ENCODE peak calls at places on chromosomes 16 and 17, in nine cellular contexts. One of them, this sample, is unnamed.
A peak's percentile ranks its signal among the peaks of the same experiment; 100 is the strongest.

GRCh38 chr17:73644145-73645049 is at the start of gene SDK2:
- DNase-seq in EL: no peak
- DNase-seq in stimulated activated naive B cell treated with anti-CD40 and anti-IgM and Interleukin-4, amounts not matched to agents 10 μg/mL and 1 μg/mL and 100 μg/mL, for 72 hours: no peak
- DNase-seq in mucosa of descending colon: no peak
- DNase-seq in ELF-1: peak; percentile 52
- DNase-seq in cardiac fibroblast: no peak
- DNase-seq in IMR-90: no peak
- DNase-seq in GM13977: peak; percentile 53
- DNase-seq in PC-3: no peak
- DNase-seq in this sample: no peak

GRCh38 chr17:76734080-76734840 is 2.9 kb downstream of the SRSF2 start:
- DNase-seq in cardiac fibroblast: peak; percentile 59
- DNase-seq in IMR-90: peak; percentile 49
- DNase-seq in ELF-1: no peak
- DNase-seq in mucosa of descending colon: no peak
- DNase-seq in EL: peak; percentile 41
- DNase-seq in GM13977: no peak
- DNase-seq in PC-3: no peak
- DNase-seq in stimulated activated naive B cell treated with anti-CD40 and anti-IgM and Interleukin-4, amounts not matched to agents 10 μg/mL and 1 μg/mL and 100 μg/mL, for 72 hours: no peak
- DNase-seq in this sample: no peak

GRCh38 chr16:27470567-27471431 is 68.8 kb downstream of the IL21R start:
- DNase-seq in stimulated activated naive B cell treated with anti-CD40 and anti-IgM and Interleukin-4, amounts not matched to agents 10 μg/mL and 1 μg/mL and 100 μg/mL, for 72 hours: no peak
- DNase-seq in GM13977: no peak
- DNase-seq in cardiac fibroblast: peak; percentile 86
- DNase-seq in IMR-90: peak; percentile 74
- DNase-seq in PC-3: no peak
- DNase-seq in mucosa of descending colon: peak; percentile 26
- DNase-seq in ELF-1: peak; percentile 36
- DNase-seq in EL: peak; percentile 82
- DNase-seq in this sample: no peak

GRCh38 chr16:82509636-82510035 is 117.1 kb upstream of the CDH13 start:
- DNase-seq in mucosa of descending colon: no peak
- DNase-seq in stimulated activated naive B cell treated with anti-CD40 and anti-IgM and Interleukin-4, amounts not matched to agents 10 μg/mL and 1 μg/mL and 100 μg/mL, for 72 hours: no peak
- DNase-seq in ELF-1: no peak
- DNase-seq in cardiac fibroblast: no peak
- DNase-seq in EL: no peak
- DNase-seq in PC-3: no peak
- DNase-seq in GM13977: no peak
- DNase-seq in IMR-90: no peak
- DNase-seq in this sample: no peak

GRCh38 chr17:79797492-79798295 is 817 bp upstream of the CBX8 start:
- DNase-seq in GM13977: peak; percentile 74
- DNase-seq in EL: no peak
- DNase-seq in mucosa of descending colon: no peak
- DNase-seq in ELF-1: no peak
- DNase-seq in stimulated activated naive B cell treated with anti-CD40 and anti-IgM and Interleukin-4, amounts not matched to agents 10 μg/mL and 1 μg/mL and 100 μg/mL, for 72 hours: no peak
- DNase-seq in PC-3: no peak
- DNase-seq in cardiac fibroblast: no peak
- DNase-seq in IMR-90: no peak
- DNase-seq in this sample: peak; percentile 50

GRCh38 chr17:61477204-61477834 is 25.1 kb downstream of the TBX4 start:
- DNase-seq in EL: no peak
- DNase-seq in GM13977: no peak
- DNase-seq in ELF-1: peak; percentile 75
- DNase-seq in PC-3: no peak
- DNase-seq in mucosa of descending colon: no peak
- DNase-seq in stimulated activated naive B cell treated with anti-CD40 and anti-IgM and Interleukin-4, amounts not matched to agents 10 μg/mL and 1 μg/mL and 100 μg/mL, for 72 hours: no peak
- DNase-seq in cardiac fibroblast: no peak
- DNase-seq in IMR-90: no peak
- DNase-seq in this sample: no peak

GRCh38 chr17:29728490-29728889 is 105.8 kb upstream of the CORO6 start:
- DNase-seq in ELF-1: no peak
- DNase-seq in cardiac fibroblast: no peak
- DNase-seq in stimulated activated naive B cell treated with anti-CD40 and anti-IgM and Interleukin-4, amounts not matched to agents 10 μg/mL and 1 μg/mL and 100 μg/mL, for 72 hours: no peak
- DNase-seq in GM13977: no peak
- DNase-seq in PC-3: no peak
- DNase-seq in mucosa of descending colon: no peak
- DNase-seq in EL: no peak
- DNase-seq in IMR-90: no peak
- DNase-seq in this sample: no peak

GRCh38 chr16:89732142-89732917 is 11.0 kb downstream of the ZNF276 start:
- DNase-seq in stimulated activated naive B cell treated with anti-CD40 and anti-IgM and Interleukin-4, amounts not matched to agents 10 μg/mL and 1 μg/mL and 100 μg/mL, for 72 hours: no peak
- DNase-seq in ELF-1: no peak
- DNase-seq in mucosa of descending colon: no peak
- DNase-seq in IMR-90: no peak
- DNase-seq in cardiac fibroblast: no peak
- DNase-seq in PC-3: no peak
- DNase-seq in EL: no peak
- DNase-seq in GM13977: no peak
- DNase-seq in this sample: no peak

GRCh38 chr16:49280022-49280741 is 1.5 kb downstream of the CBLN1 start:
- DNase-seq in EL: no peak
- DNase-seq in IMR-90: no peak
- DNase-seq in PC-3: no peak
- DNase-seq in mucosa of descending colon: no peak
- DNase-seq in ELF-1: peak; percentile 76
- DNase-seq in cardiac fibroblast: no peak
- DNase-seq in stimulated activated naive B cell treated with anti-CD40 and anti-IgM and Interleukin-4, amounts not matched to agents 10 μg/mL and 1 μg/mL and 100 μg/mL, for 72 hours: no peak
- DNase-seq in GM13977: peak; percentile 35
- DNase-seq in this sample: no peak